ENCODE peak calls at places on chromosomes 1 and 21, in ten cellular contexts. D, M, Z, J, S, A, L, G, V and O are unnamed samples. For H3K27me3, the result is how much of the 10 kb centered on the place peaks cover.

GRCh38 chr1:43238104-43238503 is 31.7 kb upstream of the TMEM125 start:
- DNase-seq in D (peak), M (peak), Z (no peak), J (peak), S (no peak), A (peak), L (peak), G (peak), V (peak), O (peak)

GRCh38 chr1:5379176-5379759 is 613.0 kb downstream of the NPHP4 start:
- DNase-seq in D (no peak), M (no peak), Z (no peak), J (no peak), S (no peak), A (no peak), L (no peak), G (no peak), V (no peak), O (no peak)

GRCh38 chr1:172286629-172287076 is 133.8 kb upstream of the C1orf105 start:
- DNase-seq in D (no peak), M (peak), Z (no peak), J (no peak), S (no peak), A (peak), L (no peak), G (peak), V (peak), O (no peak)

GRCh38 chr1:23590058-23590783 is 30.9 kb upstream of the ID3 start:
- DNase-seq in D (no peak), M (no peak), Z (no peak), J (no peak), S (no peak), A (no peak), L (no peak), G (no peak), V (no peak), O (no peak)

GRCh38 chr1:195733826-195734225 is 874.4 kb downstream of the KCNT2 start:
- DNase-seq in D (no peak), M (no peak), Z (no peak), J (no peak), S (no peak), A (no peak), L (no peak), G (no peak), V (no peak), O (no peak)

GRCh38 chr1:210292276-210292851 is 36.3 kb upstream of the HHAT start:
- DNase-seq in D (peak), M (peak), Z (no peak), J (peak), S (peak), A (peak), L (peak), G (peak), V (peak), O (peak)

GRCh38 chr1:221166559-221167318 is 287.5 kb downstream of the HLX start:
- DNase-seq in D (no peak), M (peak), Z (no peak), J (no peak), S (no peak), A (no peak), L (no peak), G (no peak), V (no peak), O (no peak)

GRCh38 chr1:56958526-56958925 is 7.3 kb downstream of the C8B start:
- DNase-seq in D (no peak), M (no peak), Z (no peak), J (no peak), S (no peak), A (no peak), L (no peak), G (peak), V (no peak), O (no peak)

GRCh38 chr1:92159593-92159992 is 58.1 kb upstream of the C1orf146 start:
- DNase-seq in D (no peak), M (no peak), Z (no peak), J (no peak), S (no peak), A (no peak), L (no peak), G (no peak), V (no peak), O (no peak)

GRCh38 chr21:38883142-38883541 is 77.4 kb downstream of the ETS2 start:
- DNase-seq in D (no peak), M (no peak), Z (no peak), J (no peak), S (no peak), A (no peak), L (no peak), G (no peak), V (no peak), O (no peak)

GRCh38 chr1:236064674-236065508 is at the start of gene NID1:
- DNase-seq in D (peak), M (peak), Z (no peak), J (peak), S (peak), A (peak), L (peak), G (peak), V (peak), O (peak)

GRCh38 chr1:12539705-12540579 is 78.1 kb downstream of the DHRS3 start:
- DNase-seq in D (peak), M (peak), Z (no peak), J (peak), S (no peak), A (peak), L (peak), G (peak), V (peak), O (peak)

GRCh38 chr21:44999972-45000636 is 60.3 kb downstream of the SLX9 start:
- DNase-seq in D (peak), M (no peak), Z (no peak), J (no peak), S (peak), A (no peak), L (no peak), G (no peak), V (peak), O (peak)

GRCh38 chr1:225919906-225920305 is 4.1 kb downstream of the PYCR2 start:
- DNase-seq in D (peak), M (peak), Z (no peak), J (peak), S (no peak), A (peak), L (no peak), G (peak), V (peak), O (peak)

GRCh38 chr1:234772345-234773147 is 162.6 kb upstream of the IRF2BP2 start:
- DNase-seq in D (peak), M (peak), Z (peak), J (peak), S (peak), A (peak), L (no peak), G (peak), V (peak), O (peak)

GRCh38 chr1:17365271-17365670 is 6.7 kb upstream of the PADI6 start:
- DNase-seq in D (no peak), M (no peak), Z (no peak), J (no peak), S (no peak), A (no peak), L (no peak), G (no peak), V (no peak), O (no peak)

GRCh38 chr1:1763657-1764621 is 14.3 kb downstream of the NADK start:
- DNase-seq in D (no peak), M (peak), Z (no peak), J (no peak), S (peak), A (no peak), L (no peak), G (no peak), V (peak), O (peak)

GRCh38 chr1:192657760-192658159 is 21.8 kb downstream of the RGS13 start:
- DNase-seq in D (no peak), M (no peak), Z (no peak), J (no peak), S (no peak), A (no peak), L (no peak), G (no peak), V (no peak), O (no peak)

GRCh38 chr1:170790175-170790574 is 126.2 kb downstream of the PRRX1 start:
- DNase-seq in D (no peak), M (no peak), Z (no peak), J (no peak), S (no peak), A (no peak), L (no peak), G (no peak), V (no peak), O (no peak)

GRCh38 chr1:160116277-160117147 is 953 bp downstream of the ATP1A2 start:
- DNase-seq in D (no peak), M (no peak), Z (no peak), J (peak), S (no peak), A (no peak), L (no peak), G (peak), V (no peak), O (no peak)

GRCh38 chr1:20725189-20726106 is 7.1 kb downstream of the SH2D5 start:
- DNase-seq in D (no peak), M (peak), Z (no peak), J (no peak), S (no peak), A (peak), L (no peak), G (peak), V (no peak), O (peak)

DNA sequence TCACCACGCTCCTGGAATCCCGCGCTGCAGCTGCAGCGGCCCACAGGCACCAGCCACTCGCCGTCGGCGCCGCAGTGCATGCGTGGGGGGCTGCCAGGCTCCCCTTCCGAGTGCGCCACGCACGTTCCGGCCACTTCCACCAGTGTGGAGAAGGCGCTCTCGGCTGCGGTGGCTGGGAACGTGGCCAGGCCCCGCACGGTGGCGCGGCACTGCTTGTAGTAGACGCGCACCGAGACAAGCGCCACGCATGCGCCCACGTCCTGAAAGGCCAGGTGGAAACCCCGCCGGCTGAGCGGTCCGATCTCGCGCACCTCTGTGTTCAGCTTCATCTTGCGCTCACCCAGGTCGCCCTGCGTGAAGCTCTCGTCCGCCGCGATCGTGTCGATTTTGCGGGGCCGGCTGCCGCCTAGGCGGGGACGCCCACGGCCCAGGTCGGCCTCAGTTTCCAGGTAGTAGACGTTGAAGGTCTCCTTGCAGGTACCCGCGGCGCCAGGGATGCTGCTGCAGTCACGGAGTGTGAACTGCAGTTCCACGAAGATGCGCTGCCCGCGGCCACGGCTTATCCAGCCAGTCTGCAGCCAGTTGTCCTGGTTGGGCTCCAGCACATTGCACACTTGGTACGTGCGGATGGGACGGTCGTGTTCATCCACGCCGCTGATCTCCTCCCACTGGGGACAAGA is 3.4 kb downstream of the EPHA10 start:
- DNase-seq in D (no peak), M (no peak), Z (no peak), J (no peak), S (peak), A (no peak), L (no peak), G (no peak), V (no peak), O (no peak)
- H3K27me3 ChIP-seq in D (under half), M (under half), Z (under half), J (half or more), S (under half), A (under half), L (half or more), G (under half), V (under half), O (under half)

DNA sequence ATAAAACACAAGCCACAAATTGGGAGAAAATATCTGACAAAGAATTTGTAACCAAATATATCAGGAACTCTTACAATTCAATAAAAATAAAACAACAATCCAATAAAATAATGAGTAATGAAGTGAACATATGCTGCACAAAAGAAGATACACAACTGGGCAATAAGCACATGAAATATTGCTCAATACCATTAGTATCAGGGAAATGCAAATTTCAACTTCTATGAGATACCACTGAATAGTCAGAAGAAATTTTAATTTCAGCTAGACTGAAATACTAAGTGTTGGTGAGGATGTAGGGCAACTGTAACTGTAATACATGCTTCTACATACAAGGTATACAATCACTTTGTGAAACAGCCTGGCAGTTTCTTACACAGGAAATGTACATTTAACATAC is 7.4 kb upstream of the ARHGAP29 start:
- DNase-seq in D (no peak), M (no peak), Z (no peak), J (no peak), S (no peak), A (no peak), L (no peak), G (no peak), V (no peak), O (no peak)
- H3K27me3 ChIP-seq in D (under half), M (under half), Z (under half), J (under half), S (under half), A (under half), L (under half), G (under half), V (under half), O (under half)

GRCh38 chr1:110608247-110608646 is 2.1 kb upstream of the KCNA2 start:
- DNase-seq in D (no peak), M (no peak), Z (no peak), J (no peak), S (no peak), A (no peak), L (no peak), G (no peak), V (no peak), O (no peak)
- H3K27me3 ChIP-seq in D (under half), M (under half), Z (under half), J (half or more), S (under half), A (under half), L (half or more), G (half or more), V (under half), O (under half)

DNA sequence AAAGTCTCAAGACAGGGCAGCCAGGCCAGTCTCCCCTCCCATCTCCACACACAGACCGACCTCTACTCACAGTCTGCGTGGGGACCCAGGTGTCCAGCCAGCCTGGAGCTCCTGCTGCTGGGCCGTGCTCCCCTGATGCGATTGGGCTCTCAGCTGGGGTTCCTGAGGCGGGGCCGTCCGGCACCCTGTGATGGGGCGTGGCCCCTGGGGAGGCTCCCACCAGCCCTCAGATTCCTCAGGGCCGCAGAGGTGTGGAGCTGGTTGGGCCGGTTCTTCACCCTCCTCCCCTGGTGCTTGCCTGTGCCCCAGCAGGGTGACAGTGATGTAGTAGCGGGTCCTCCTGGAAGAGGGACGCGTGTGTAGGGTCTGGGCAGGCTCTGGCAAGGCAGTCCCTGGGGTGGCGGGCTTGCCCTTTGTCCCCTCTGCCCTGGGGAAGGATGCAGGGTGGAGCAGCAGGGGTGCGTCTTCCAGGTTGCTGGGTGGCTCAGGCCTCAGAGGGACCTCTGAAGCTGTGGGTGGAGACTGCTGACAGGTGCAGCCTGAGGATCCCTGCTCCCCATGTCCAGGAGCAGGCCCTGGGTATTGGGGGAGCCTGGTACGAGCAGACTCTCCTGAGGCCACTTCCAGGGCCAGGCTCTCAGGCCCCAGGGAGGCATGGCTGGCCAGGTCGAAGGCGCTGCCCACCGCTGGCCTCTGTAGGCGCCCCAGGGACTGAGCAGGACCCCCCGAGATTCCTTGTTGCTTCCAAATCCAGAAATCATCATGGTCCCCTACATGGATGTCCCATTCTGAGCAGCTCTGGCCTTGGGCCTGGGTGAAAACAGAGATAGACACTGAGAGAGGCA is at the start of gene CRYBG2:
- DNase-seq in D (no peak), M (peak), Z (no peak), J (no peak), S (no peak), A (no peak), L (no peak), G (no peak), V (peak), O (no peak)
- H3K27me3 ChIP-seq in D (under half), M (under half), Z (under half), J (under half), S (under half), A (under half), L (under half), G (under half), V (under half), O (under half)

GRCh38 chr1:63973005-63973419 is 199.2 kb downstream of the ROR1 start:
- DNase-seq in D (no peak), M (no peak), Z (no peak), J (no peak), S (no peak), A (no peak), L (no peak), G (no peak), V (no peak), O (no peak)
- H3K27me3 ChIP-seq in D (under half), M (under half), Z (under half), J (under half), S (under half), A (under half), L (under half), G (under half), V (under half), O (under half)

GRCh38 chr1:148310807-148311206 is 158.7 kb upstream of the NBPF11 start:
- DNase-seq in D (no peak), M (no peak), Z (no peak), J (no peak), S (no peak), A (no peak), L (no peak), G (no peak), V (no peak), O (no peak)

GRCh38 chr1:148309940-148310500 is 157.9 kb upstream of the NBPF11 start:
- DNase-seq in D (no peak), M (peak), Z (no peak), J (no peak), S (no peak), A (no peak), L (no peak), G (no peak), V (no peak), O (no peak)

GRCh38 chr1:148307583-148308185 is 155.6 kb upstream of the NBPF11 start:
- DNase-seq in D (no peak), M (peak), Z (no peak), J (peak), S (peak), A (no peak), L (no peak), G (no peak), V (no peak), O (peak)

DNA sequence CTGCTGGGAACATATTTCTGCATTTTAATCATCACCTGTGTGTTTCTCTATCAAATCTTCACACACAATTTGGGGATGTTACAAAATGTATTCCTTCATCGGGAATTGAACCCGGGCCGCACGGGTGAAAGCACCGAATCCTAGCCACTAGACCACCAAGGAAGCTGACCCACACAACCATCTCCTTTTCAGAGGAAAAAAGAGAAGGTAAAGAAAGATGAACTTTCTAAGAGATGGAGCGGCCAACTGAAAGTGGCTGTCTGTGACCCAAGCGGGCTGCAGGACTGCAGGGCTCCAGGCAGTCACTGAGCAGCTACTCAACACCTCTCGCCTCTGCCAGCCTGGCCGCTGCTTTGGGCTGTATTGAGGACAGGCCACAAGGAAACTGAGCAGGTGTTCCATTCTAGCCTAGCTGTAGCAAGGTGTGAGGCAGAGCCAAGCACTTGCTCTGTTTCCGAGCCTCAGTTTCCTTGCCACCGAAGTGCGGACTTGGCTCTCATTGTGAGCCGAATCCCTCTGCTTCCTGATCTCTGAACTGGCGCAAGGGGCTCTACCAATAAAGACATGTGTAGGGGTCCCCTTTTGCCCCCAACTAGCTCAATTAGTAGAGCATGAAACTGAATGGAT is 156.9 kb upstream of the NBPF11 start:
- DNase-seq in D (no peak), M (no peak), Z (no peak), J (no peak), S (no peak), A (no peak), L (no peak), G (peak), V (no peak), O (no peak)
- H3K27me3 ChIP-seq in D (under half), M (under half), Z (under half), J (half or more), S (half or more), A (under half), L (under half), G (under half), V (under half), O (under half)

DNA sequence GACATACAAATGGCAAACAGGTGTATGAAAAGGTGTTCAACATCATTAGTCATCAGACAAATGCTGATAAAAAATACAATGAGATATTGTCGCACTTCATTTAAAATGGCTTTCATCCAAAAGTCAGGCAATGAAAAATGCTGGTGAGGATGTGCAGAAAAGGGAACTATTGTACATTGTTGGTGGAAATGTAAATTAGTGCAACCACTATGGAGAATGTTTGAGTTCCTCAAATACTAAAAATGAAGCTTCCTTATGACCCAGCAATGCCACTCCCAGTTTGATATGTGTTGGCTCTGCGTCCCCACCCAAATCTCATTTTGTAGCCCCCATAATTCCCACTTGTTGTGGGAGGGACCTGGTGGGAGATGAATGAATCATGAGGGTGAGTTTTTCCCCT is 309.7 kb upstream of the ZRANB2 start:
- DNase-seq in D (no peak), M (no peak), Z (no peak), J (no peak), S (no peak), A (no peak), L (no peak), G (no peak), V (no peak), O (no peak)
- H3K27me3 ChIP-seq in D (under half), M (under half), Z (under half), J (under half), S (under half), A (under half), L (under half), G (under half), V (under half), O (under half)

GRCh38 chr1:22585471-22585870 is 22.2 kb downstream of the EPHA8 start:
- DNase-seq in D (no peak), M (no peak), Z (no peak), J (no peak), S (no peak), A (no peak), L (no peak), G (no peak), V (no peak), O (no peak)

GRCh38 chr1:22586356-22587130 is 23.3 kb downstream of the EPHA8 start:
- DNase-seq in D (no peak), M (no peak), Z (no peak), J (no peak), S (no peak), A (no peak), L (no peak), G (no peak), V (no peak), O (no peak)

GRCh38 chr1:22582670-22583635 is 19.7 kb downstream of the EPHA8 start:
- DNase-seq in D (no peak), M (no peak), Z (no peak), J (peak), S (no peak), A (no peak), L (no peak), G (no peak), V (peak), O (no peak)

GRCh38 chr1:22584970-22585369 is 21.7 kb downstream of the EPHA8 start:
- DNase-seq in D (no peak), M (no peak), Z (no peak), J (no peak), S (no peak), A (no peak), L (no peak), G (no peak), V (no peak), O (no peak)

GRCh38 chr1:22584001-22584557 is 20.8 kb downstream of the EPHA8 start:
- DNase-seq in D (no peak), M (no peak), Z (no peak), J (no peak), S (no peak), A (no peak), L (no peak), G (no peak), V (no peak), O (no peak)
- H3K27me3 ChIP-seq in D (under half), M (under half), Z (under half), J (under half), S (under half), A (under half), L (under half), G (under half), V (under half), O (under half)